ENCODE peak calls at places on chromosomes 6 and 20, in six cellular contexts. One of them, this sample, is unnamed.

GRCh38 chr6:170111816-170112582 is 178.9 kb downstream of the DLL1 start:
- DNase-seq in aorta: peak; percentile 17
- DNase-seq in right cardiac atrium: no peak
- DNase-seq in Panc1: no peak
- DNase-seq in keratinocyte: no peak
- DNase-seq in sigmoid colon: peak; percentile 49
- DNase-seq in this sample: no peak

GRCh38 chr20:24492031-24492607 is 22.7 kb downstream of the SYNDIG1 start:
- DNase-seq in right cardiac atrium: no peak
- DNase-seq in sigmoid colon: peak; percentile 61
- DNase-seq in Panc1: no peak
- DNase-seq in keratinocyte: no peak
- DNase-seq in aorta: no peak
- DNase-seq in this sample: no peak

GRCh38 chr6:29763491-29764289 is 40.5 kb downstream of the HLA-F start:
- DNase-seq in right cardiac atrium: peak; percentile 30
- DNase-seq in sigmoid colon: no peak
- DNase-seq in Panc1: no peak
- DNase-seq in keratinocyte: peak; percentile 44
- DNase-seq in aorta: peak; percentile 56
- DNase-seq in this sample: no peak

GRCh38 chr6:164106345-164106769 is 691.8 kb downstream of the QKI start:
- DNase-seq in sigmoid colon: no peak
- DNase-seq in Panc1: no peak
- DNase-seq in keratinocyte: no peak
- DNase-seq in aorta: no peak
- DNase-seq in right cardiac atrium: peak; percentile 63
- DNase-seq in this sample: peak; percentile 83

GRCh38 chr20:9454781-9455180 is 59.6 kb upstream of the LAMP5 start:
- DNase-seq in keratinocyte: no peak
- DNase-seq in sigmoid colon: no peak
- DNase-seq in right cardiac atrium: no peak
- DNase-seq in Panc1: no peak
- DNase-seq in aorta: no peak
- DNase-seq in this sample: no peak

GRCh38 chr6:104182811-104183210 is 676.9 kb downstream of the HACE1 start:
- DNase-seq in aorta: no peak
- DNase-seq in keratinocyte: peak; percentile 83
- DNase-seq in sigmoid colon: no peak
- DNase-seq in Panc1: no peak
- DNase-seq in right cardiac atrium: no peak
- DNase-seq in this sample: no peak

GRCh38 chr6:6823030-6823429 is 234.5 kb downstream of the LY86 start:
- DNase-seq in Panc1: no peak
- DNase-seq in keratinocyte: no peak
- DNase-seq in aorta: no peak
- DNase-seq in sigmoid colon: no peak
- DNase-seq in right cardiac atrium: no peak
- DNase-seq in this sample: no peak

GRCh38 chr6:90406142-90406794 is 109.6 kb upstream of the BACH2 start:
- DNase-seq in Panc1: no peak
- DNase-seq in sigmoid colon: no peak
- DNase-seq in right cardiac atrium: no peak
- DNase-seq in aorta: no peak
- DNase-seq in keratinocyte: peak; percentile 38
- DNase-seq in this sample: no peak

GRCh38 chr6:169577236-169577635 is 124.6 kb downstream of the WDR27 start:
- DNase-seq in aorta: no peak
- DNase-seq in keratinocyte: no peak
- DNase-seq in right cardiac atrium: no peak
- DNase-seq in sigmoid colon: no peak
- DNase-seq in Panc1: no peak
- DNase-seq in this sample: no peak

GRCh38 chr6:90493332-90493731 is 93.5 kb downstream of the MAP3K7 start:
- DNase-seq in Panc1: no peak
- DNase-seq in sigmoid colon: no peak
- DNase-seq in keratinocyte: no peak
- DNase-seq in aorta: no peak
- DNase-seq in right cardiac atrium: no peak
- DNase-seq in this sample: no peak

GRCh38 chr6:111667921-111668320 is 62.2 kb upstream of the TRAF3IP2 start:
- DNase-seq in aorta: no peak
- DNase-seq in keratinocyte: no peak
- DNase-seq in sigmoid colon: no peak
- DNase-seq in right cardiac atrium: no peak
- DNase-seq in Panc1: no peak
- DNase-seq in this sample: no peak

GRCh38 chr20:64119681-64120341 is 12.4 kb upstream of the NPBWR2 start:
- DNase-seq in Panc1: no peak
- DNase-seq in aorta: peak; percentile 36
- DNase-seq in right cardiac atrium: no peak
- DNase-seq in sigmoid colon: peak; percentile 57
- DNase-seq in keratinocyte: no peak
- DNase-seq in this sample: peak; percentile 42

GRCh38 chr6:101830501-101831031 is 437.1 kb downstream of the GRIK2 start:
- DNase-seq in right cardiac atrium: no peak
- DNase-seq in Panc1: no peak
- DNase-seq in keratinocyte: no peak
- DNase-seq in aorta: no peak
- DNase-seq in sigmoid colon: no peak
- DNase-seq in this sample: no peak

GRCh38 chr20:23059831-23060230 is 10.4 kb upstream of the THBD start:
- DNase-seq in keratinocyte: no peak
- DNase-seq in sigmoid colon: no peak
- DNase-seq in right cardiac atrium: no peak
- DNase-seq in aorta: peak; percentile 21
- DNase-seq in Panc1: no peak
- DNase-seq in this sample: no peak

GRCh38 chr20:48975955-48976354 is 54.4 kb downstream of the ARFGEF2 start:
- DNase-seq in Panc1: no peak
- DNase-seq in aorta: no peak
- DNase-seq in right cardiac atrium: no peak
- DNase-seq in keratinocyte: no peak
- DNase-seq in sigmoid colon: no peak
- DNase-seq in this sample: no peak

GRCh38 chr6:131680868-131681267 is 20.3 kb downstream of the OR2A4 start:
- DNase-seq in sigmoid colon: no peak
- DNase-seq in keratinocyte: no peak
- DNase-seq in aorta: no peak
- DNase-seq in Panc1: no peak
- DNase-seq in right cardiac atrium: no peak
- DNase-seq in this sample: no peak
- H3K4me1 ChIP-seq in sigmoid colon: no peaks in the 10 kb centered on the region
- H3K4me1 ChIP-seq in keratinocyte: no peaks in the 10 kb centered on the region
- H3K4me1 ChIP-seq in aorta: no peaks in the 10 kb centered on the region
- H3K4me1 ChIP-seq in Panc1: no peaks in the 10 kb centered on the region
- H3K4me1 ChIP-seq in right cardiac atrium: no peaks in the 10 kb centered on the region
- H3K4me1 ChIP-seq in this sample: no peaks in the 10 kb centered on the region

GRCh38 chr20:53865905-53866786 is 204.2 kb downstream of the BCAS1 start:
- DNase-seq in sigmoid colon: peak; percentile 68
- DNase-seq in aorta: no peak
- DNase-seq in keratinocyte: no peak
- DNase-seq in Panc1: no peak
- DNase-seq in right cardiac atrium: peak; percentile 29
- DNase-seq in this sample: peak; percentile 28
- H3K4me1 ChIP-seq in sigmoid colon: no peaks in the 10 kb centered on the region
- H3K4me1 ChIP-seq in aorta: no peaks in the 10 kb centered on the region
- H3K4me1 ChIP-seq in keratinocyte: peaks cover 53% of the 10 kb centered on the region
- H3K4me1 ChIP-seq in Panc1: peaks cover 72% of the 10 kb centered on the region
- H3K4me1 ChIP-seq in right cardiac atrium: peaks cover 2% of the 10 kb centered on the region
- H3K4me1 ChIP-seq in this sample: no peaks in the 10 kb centered on the region

GRCh38 chr6:33915134-33915533 is 111.3 kb upstream of the MLN start:
- DNase-seq in right cardiac atrium: no peak
- DNase-seq in aorta: no peak
- DNase-seq in sigmoid colon: peak; percentile 79
- DNase-seq in Panc1: no peak
- DNase-seq in keratinocyte: no peak
- DNase-seq in this sample: no peak
- H3K4me1 ChIP-seq in right cardiac atrium: no peaks in the 10 kb centered on the region
- H3K4me1 ChIP-seq in aorta: no peaks in the 10 kb centered on the region
- H3K4me1 ChIP-seq in sigmoid colon: no peaks in the 10 kb centered on the region
- H3K4me1 ChIP-seq in Panc1: no peaks in the 10 kb centered on the region
- H3K4me1 ChIP-seq in keratinocyte: no peaks in the 10 kb centered on the region
- H3K4me1 ChIP-seq in this sample: no peaks in the 10 kb centered on the region

DNA sequence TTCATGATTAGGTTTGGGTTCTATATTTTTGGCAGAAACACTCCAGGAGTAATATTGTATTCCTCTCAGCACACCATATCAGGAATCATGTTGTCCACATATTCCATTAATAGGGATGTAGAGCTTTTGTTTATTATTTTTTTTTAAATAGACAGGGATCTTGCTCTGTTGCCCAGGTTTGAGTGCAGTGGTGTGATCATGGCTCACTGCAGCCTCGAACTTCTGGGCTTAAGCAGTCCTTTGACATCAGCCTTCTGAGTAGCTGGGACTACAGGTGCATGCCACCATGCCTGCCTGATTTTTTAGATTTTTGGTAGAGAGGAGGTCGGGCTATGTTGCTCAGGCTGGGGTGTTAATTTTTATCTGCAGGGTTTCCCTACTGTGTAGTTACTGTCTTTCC is 12.0 kb downstream of the SCAF8 start:
- DNase-seq in Panc1: no peak
- DNase-seq in keratinocyte: no peak
- DNase-seq in right cardiac atrium: no peak
- DNase-seq in sigmoid colon: no peak
- DNase-seq in aorta: no peak
- DNase-seq in this sample: no peak
- H3K4me1 ChIP-seq in Panc1: peaks cover 19% of the 10 kb centered on the region
- H3K4me1 ChIP-seq in keratinocyte: no peaks in the 10 kb centered on the region
- H3K4me1 ChIP-seq in right cardiac atrium: peaks cover 7% of the 10 kb centered on the region
- H3K4me1 ChIP-seq in sigmoid colon: no peaks in the 10 kb centered on the region
- H3K4me1 ChIP-seq in aorta: peaks cover 6% of the 10 kb centered on the region
- H3K4me1 ChIP-seq in this sample: no peaks in the 10 kb centered on the region

GRCh38 chr6:34238507-34239239 is 2.0 kb downstream of the HMGA1 start:
- DNase-seq in aorta: no peak
- DNase-seq in Panc1: no peak
- DNase-seq in sigmoid colon: peak; percentile 56
- DNase-seq in keratinocyte: no peak
- DNase-seq in right cardiac atrium: no peak
- DNase-seq in this sample: no peak
- H3K4me1 ChIP-seq in aorta: no peaks in the 10 kb centered on the region
- H3K4me1 ChIP-seq in Panc1: peaks cover 56% of the 10 kb centered on the region
- H3K4me1 ChIP-seq in sigmoid colon: no peaks in the 10 kb centered on the region
- H3K4me1 ChIP-seq in keratinocyte: peaks cover 60% of the 10 kb centered on the region
- H3K4me1 ChIP-seq in right cardiac atrium: peaks cover 2% of the 10 kb centered on the region
- H3K4me1 ChIP-seq in this sample: peaks cover 20% of the 10 kb centered on the region

DNA sequence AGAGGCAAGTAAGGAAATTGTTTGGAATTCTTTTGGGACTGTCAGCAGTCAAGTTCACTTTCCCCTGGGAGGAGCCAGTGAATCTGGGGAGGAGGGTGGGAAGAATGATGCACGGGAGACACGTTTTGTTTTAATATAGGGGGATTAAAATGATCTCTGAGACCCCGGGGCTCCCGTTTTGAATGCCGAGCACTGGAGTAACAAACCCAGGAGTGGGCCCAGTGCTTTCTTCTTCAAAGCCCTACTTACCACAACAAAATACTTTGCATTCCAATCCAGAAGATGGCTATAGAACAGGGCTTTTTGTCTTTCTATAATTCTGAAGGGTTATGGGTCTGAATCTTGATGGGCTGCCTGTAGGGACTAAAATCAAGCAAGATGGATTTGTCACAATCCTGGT is 44.8 kb downstream of the SOBP start:
- DNase-seq in keratinocyte: no peak
- DNase-seq in aorta: no peak
- DNase-seq in Panc1: no peak
- DNase-seq in sigmoid colon: no peak
- DNase-seq in right cardiac atrium: no peak
- DNase-seq in this sample: no peak
- H3K4me1 ChIP-seq in keratinocyte: no peaks in the 10 kb centered on the region
- H3K4me1 ChIP-seq in aorta: peaks cover 5% of the 10 kb centered on the region
- H3K4me1 ChIP-seq in Panc1: peaks cover 3% of the 10 kb centered on the region
- H3K4me1 ChIP-seq in sigmoid colon: no peaks in the 10 kb centered on the region
- H3K4me1 ChIP-seq in right cardiac atrium: peaks cover 5% of the 10 kb centered on the region
- H3K4me1 ChIP-seq in this sample: peaks cover 4% of the 10 kb centered on the region

DNA sequence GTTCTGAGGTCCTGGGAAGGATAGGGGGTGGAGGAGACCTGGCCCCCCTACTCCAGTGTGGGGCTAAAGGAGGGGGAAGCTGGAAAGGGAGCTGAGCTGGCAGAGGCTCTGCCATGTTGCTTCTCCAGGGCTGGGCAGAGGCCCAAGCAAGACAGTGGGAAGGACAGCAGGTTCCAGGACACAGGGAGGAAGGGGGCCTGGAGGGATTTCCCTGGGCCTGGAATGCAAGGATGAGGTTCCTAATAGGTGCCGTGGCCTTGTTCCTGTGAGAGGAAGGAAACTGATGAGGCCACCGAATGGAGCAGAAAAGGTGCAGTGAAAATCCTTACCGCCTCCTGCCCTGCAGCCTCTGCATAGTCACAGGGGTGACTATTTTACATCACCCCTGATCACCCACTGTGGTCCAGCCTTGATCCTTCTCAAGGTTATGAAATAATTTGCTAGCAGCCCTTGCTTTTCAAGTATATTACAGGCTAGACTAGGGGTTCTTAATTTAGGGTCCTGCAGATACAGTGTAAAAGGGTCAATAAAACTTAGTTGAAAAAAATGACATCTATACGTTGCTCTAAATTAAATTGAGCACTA is 45.6 kb upstream of the RNF24 start:
- DNase-seq in keratinocyte: no peak
- DNase-seq in sigmoid colon: peak; percentile 46
- DNase-seq in aorta: no peak
- DNase-seq in right cardiac atrium: no peak
- DNase-seq in Panc1: no peak
- DNase-seq in this sample: no peak
- H3K4me1 ChIP-seq in keratinocyte: peaks cover 28% of the 10 kb centered on the region
- H3K4me1 ChIP-seq in sigmoid colon: no peaks in the 10 kb centered on the region
- H3K4me1 ChIP-seq in aorta: peaks cover 4% of the 10 kb centered on the region
- H3K4me1 ChIP-seq in right cardiac atrium: peaks cover 8% of the 10 kb centered on the region
- H3K4me1 ChIP-seq in Panc1: peaks cover 8% of the 10 kb centered on the region
- H3K4me1 ChIP-seq in this sample: peaks cover 26% of the 10 kb centered on the region

DNA sequence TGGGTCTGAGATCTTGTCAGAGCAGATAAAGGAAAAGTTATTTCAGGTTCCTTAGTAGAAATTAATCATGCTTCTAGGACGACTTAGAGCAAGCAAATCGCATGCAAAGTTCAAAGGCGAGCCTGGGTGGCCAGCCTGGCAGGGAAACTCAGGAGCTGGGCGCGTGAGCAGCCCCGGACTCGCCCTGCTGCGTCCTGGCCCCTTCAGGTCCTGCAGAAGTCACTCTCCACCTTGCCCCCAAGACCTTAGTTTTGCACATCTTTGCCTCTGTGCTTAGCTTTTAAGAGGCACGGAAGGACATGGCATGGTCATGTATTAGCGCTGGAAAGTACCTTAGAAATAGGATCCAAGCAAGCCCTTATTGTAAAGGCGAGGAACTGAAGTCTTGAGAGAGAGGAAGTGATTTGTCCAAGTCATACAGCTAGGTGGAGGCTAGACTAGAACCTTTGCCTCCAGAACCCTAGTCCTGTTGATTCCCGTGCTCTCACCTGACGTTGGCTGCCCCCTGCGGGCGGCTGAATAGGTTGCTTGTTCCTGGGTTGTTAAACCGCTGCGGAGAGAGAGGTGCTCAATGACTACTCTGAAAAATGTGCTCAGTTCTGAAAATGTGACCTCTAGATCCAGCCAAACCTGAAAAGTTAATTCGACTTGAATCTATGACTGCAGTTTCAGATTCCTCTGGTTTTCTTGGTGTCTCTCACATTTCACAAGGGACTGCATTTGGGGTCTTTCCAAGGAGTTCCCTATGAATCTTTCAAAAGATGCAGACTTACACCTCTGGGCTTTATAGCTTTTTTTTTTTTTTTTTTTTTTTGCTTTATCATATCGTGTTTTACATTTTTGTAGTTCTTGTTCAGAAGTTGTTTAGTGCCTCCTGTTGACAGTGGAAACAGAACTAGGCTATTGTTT is 2.7 kb downstream of the MYB start:
- DNase-seq in Panc1: peak; percentile 62
- DNase-seq in aorta: no peak
- DNase-seq in sigmoid colon: no peak
- DNase-seq in right cardiac atrium: no peak
- DNase-seq in keratinocyte: peak; percentile 17
- DNase-seq in this sample: peak; percentile 67
- H3K4me1 ChIP-seq in Panc1: peaks cover 3% of the 10 kb centered on the region
- H3K4me1 ChIP-seq in aorta: no peaks in the 10 kb centered on the region
- H3K4me1 ChIP-seq in sigmoid colon: no peaks in the 10 kb centered on the region
- H3K4me1 ChIP-seq in right cardiac atrium: peaks cover 5% of the 10 kb centered on the region
- H3K4me1 ChIP-seq in keratinocyte: peaks cover 11% of the 10 kb centered on the region
- H3K4me1 ChIP-seq in this sample: peaks cover 14% of the 10 kb centered on the region